ENCODE peak calls at places on chromosome 4, in six cellular contexts. D is HepG2, N is ovary, A is suprapubic skin, Z is transverse colon, L is A549. I is an unnamed sample.

GRCh38 chr4:46329118-46329976 is 60.6 kb downstream of the GABRA2 start:
- DNase-seq in D (peak; percentile 46), N (no peak), A (no peak), Z (peak; percentile 14), L (peak; percentile 8), I (no peak)

GRCh38 chr4:62288803-62289541 is 1088.8 kb downstream of the ADGRL3 start:
- DNase-seq in D (no peak), N (no peak), A (no peak), Z (no peak), L (no peak), I (no peak)

GRCh38 chr4:106010761-106011160 is 115.5 kb downstream of the NPNT start:
- DNase-seq in D (no peak), N (no peak), A (no peak), Z (no peak), L (no peak), I (no peak)

GRCh38 chr4:137688651-137689050 is 156.4 kb upstream of the PCDH18 start:
- DNase-seq in D (no peak), N (no peak), A (no peak), Z (no peak), L (no peak), I (no peak)

GRCh38 chr4:182212211-182212761 is 30.9 kb upstream of the TENM3 start:
- DNase-seq in D (no peak), N (no peak), A (no peak), Z (no peak), L (no peak), I (peak; percentile 78)

GRCh38 chr4:109301691-109302365 is 630 bp downstream of the COL25A1 start:
- DNase-seq in D (no peak), N (peak; percentile 30), A (no peak), Z (no peak), L (no peak), I (no peak)

GRCh38 chr4:100510551-100510950 is 7.3 kb downstream of the EMCN start:
- DNase-seq in D (no peak), N (no peak), A (no peak), Z (no peak), L (no peak), I (no peak)

GRCh38 chr4:3628868-3629175 is 96.6 kb upstream of the LRPAP1 start:
- DNase-seq in D (no peak), N (no peak), A (no peak), Z (no peak), L (no peak), I (peak; percentile 51)

GRCh38 chr4:148782284-148782683 is 340.1 kb upstream of the NR3C2 start:
- DNase-seq in D (no peak), N (no peak), A (no peak), Z (no peak), L (peak; percentile 1), I (peak; percentile 28)

GRCh38 chr4:115844180-115844579 is 730.8 kb upstream of the NDST4 start:
- DNase-seq in D (peak; percentile 31), N (no peak), A (no peak), Z (no peak), L (peak; percentile 2), I (no peak)

GRCh38 chr4:140363558-140363957 is 9.9 kb upstream of the SCOC start:
- DNase-seq in D (no peak), N (no peak), A (no peak), Z (no peak), L (no peak), I (no peak)

GRCh38 chr4:743463-744211 is 38.0 kb downstream of the PCGF3 start:
- DNase-seq in D (no peak), N (no peak), A (no peak), Z (no peak), L (no peak), I (no peak)

GRCh38 chr4:15149842-15150592 is 147.7 kb downstream of the CPEB2 start:
- DNase-seq in D (peak; percentile 93), N (peak; percentile 75), A (peak; percentile 89), Z (peak; percentile 46), L (peak; percentile 87), I (peak; percentile 67)

GRCh38 chr4:122666527-122667245 is 45.8 kb upstream of the IL21 start:
- DNase-seq in D (no peak), N (no peak), A (no peak), Z (no peak), L (peak; percentile 46), I (no peak)

GRCh38 chr4:165927366-165927765 is 54.3 kb downstream of the TLL1 start:
- DNase-seq in D (no peak), N (no peak), A (no peak), Z (no peak), L (no peak), I (no peak)

GRCh38 chr4:3612275-3612674 is 80.1 kb upstream of the LRPAP1 start:
- DNase-seq in D (no peak), N (no peak), A (no peak), Z (no peak), L (no peak), I (no peak)

GRCh38 chr4:127782025-127782274 is 172 bp upstream of the HSPA4L start:
- DNase-seq in D (no peak), N (peak; percentile 90), A (no peak), Z (peak; percentile 87), L (peak; percentile 85), I (peak; percentile 96)

GRCh38 chr4:23882976-23883531 is 6.8 kb downstream of the PPARGC1A start:
- DNase-seq in D (no peak), N (no peak), A (no peak), Z (no peak), L (no peak), I (no peak)

GRCh38 chr4:7687796-7688195 is 251.9 kb downstream of the AFAP1 start:
- DNase-seq in D (no peak), N (no peak), A (no peak), Z (no peak), L (no peak), I (no peak)

GRCh38 chr4:168942985-168943384 is 67.1 kb downstream of the CBR4 start:
- DNase-seq in D (no peak), N (no peak), A (no peak), Z (no peak), L (no peak), I (no peak)

GRCh38 chr4:184143770-184144564 is 73.7 kb downstream of the ENPP6 start:
- DNase-seq in D (no peak), N (no peak), A (no peak), Z (no peak), L (no peak), I (no peak)

GRCh38 chr4:7165874-7166201 is 26.5 kb upstream of the SORCS2 start:
- DNase-seq in D (no peak), N (no peak), A (peak; percentile 65), Z (no peak), L (no peak), I (no peak)

GRCh38 chr4:128793859-128794667 is 15.4 kb upstream of the JADE1 start:
- DNase-seq in D (no peak), N (no peak), A (no peak), Z (no peak), L (peak; percentile 34), I (no peak)

DNA sequence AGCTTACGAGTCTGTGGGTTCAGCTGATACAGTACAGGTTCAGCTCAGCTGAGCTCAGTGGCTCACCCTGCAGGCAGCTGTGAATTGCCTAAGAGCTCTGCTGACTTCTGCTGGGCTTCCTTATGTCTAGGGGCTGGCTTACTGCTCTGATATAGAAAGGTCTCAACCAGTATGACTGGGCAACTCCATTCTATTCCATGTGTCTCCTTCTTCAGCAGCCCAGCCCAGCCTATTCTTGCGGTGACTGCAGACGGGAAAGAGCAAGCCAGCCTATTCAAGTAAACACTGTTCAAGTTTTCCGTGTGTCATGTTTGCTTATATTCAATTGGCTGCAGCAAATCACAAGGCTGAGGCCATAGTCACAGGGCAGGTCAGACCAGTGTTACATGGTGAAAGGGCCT is 615.4 kb upstream of the ZFP42 start:
- DNase-seq in D (peak; percentile 35), N (no peak), A (no peak), Z (peak; percentile 38), L (peak; percentile 43), I (no peak)
- TF ChIP-seq EP300 in D (no peak), N (no peak), A (no peak), Z (no peak), L (no peak), I (no peak)

GRCh38 chr4:124085561-124086180 is 626.9 kb downstream of the ANKRD50 start:
- DNase-seq in D (no peak), N (no peak), A (no peak), Z (no peak), L (no peak), I (no peak)
- H3K27ac ChIP-seq in D (no peak overlapping the region), N (no peak overlapping the region), A (no peak overlapping the region), Z (no peak overlapping the region), L (no peak overlapping the region), I (no peak overlapping the region)

DNA sequence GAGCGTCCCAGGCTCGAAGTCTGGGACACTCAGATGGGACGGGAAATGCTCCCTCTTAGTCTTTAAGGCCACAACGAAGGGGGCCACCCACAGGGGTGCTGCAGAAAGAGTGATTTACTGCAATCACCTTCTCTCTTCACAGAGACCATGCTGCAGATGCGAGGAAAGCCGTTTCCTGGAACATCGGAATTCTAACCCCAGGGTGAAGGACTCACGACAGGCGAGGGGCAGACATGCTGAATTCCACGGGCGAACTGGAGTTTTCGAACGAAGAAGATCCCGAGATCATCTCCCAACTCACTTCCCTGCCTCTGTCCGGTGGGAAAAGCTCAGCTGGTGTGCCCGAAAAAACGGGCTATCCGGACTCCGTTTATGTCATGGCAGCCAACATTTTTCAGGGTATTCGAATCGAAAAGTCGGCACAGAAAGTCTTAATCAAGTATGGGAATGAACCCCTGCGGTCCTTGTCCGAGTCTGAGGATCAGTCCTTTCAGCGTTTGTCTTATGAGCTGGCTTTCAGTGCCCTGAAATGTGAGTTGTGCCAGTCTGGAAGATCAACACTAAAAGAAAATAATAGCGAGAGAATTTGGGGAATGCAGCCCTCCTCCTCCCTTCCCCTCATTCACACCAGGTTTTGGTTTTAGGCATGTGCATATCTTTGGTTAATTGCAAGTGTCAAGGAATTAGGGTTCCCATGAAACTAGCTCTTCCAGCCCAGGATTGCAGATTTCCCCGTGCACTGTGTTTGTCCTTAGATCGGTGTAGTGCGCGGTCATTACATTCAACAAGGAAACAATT is 905 bp downstream of the NSUN7 start:
- DNase-seq in D (no peak), N (no peak), A (no peak), Z (peak; percentile 16), L (no peak), I (no peak)
- TF ChIP-seq POLR2A in D (no peak), N (no peak), A (no peak), Z (no peak), L (no peak), I (no peak)

GRCh38 chr4:172035573-172035972 is 222.4 kb downstream of the GALNTL6 start:
- DNase-seq in D (no peak), N (no peak), A (no peak), Z (no peak), L (no peak), I (no peak)
- TF ChIP-seq EP300 in D (no peak), N (no peak), A (no peak), Z (no peak), L (no peak), I (no peak)

GRCh38 chr4:68613752-68614151 is 37.6 kb upstream of the UGT2B17 start:
- DNase-seq in D (no peak), N (no peak), A (no peak), Z (no peak), L (no peak), I (no peak)

GRCh38 chr4:68615699-68616422 is 39.7 kb upstream of the UGT2B17 start:
- DNase-seq in D (no peak), N (no peak), A (no peak), Z (no peak), L (no peak), I (no peak)

GRCh38 chr4:68617003-68617698 is 41.0 kb upstream of the UGT2B17 start:
- DNase-seq in D (no peak), N (no peak), A (no peak), Z (no peak), L (no peak), I (no peak)
- H3K27ac ChIP-seq in D (no peak overlapping the region), N (no peak overlapping the region), A (no peak overlapping the region), Z (no peak overlapping the region), L (no peak overlapping the region), I (no peak overlapping the region)